ENCODE peak calls at places on chromosomes 7 and 10, in six cellular contexts. Y is HFF-Myc; U is BE2C; W is PC-3; B is CD8-positive, alpha-beta T cell; P is endothelial cell. O is an unnamed sample.

GRCh38 chr7:106022193-106022821 is 59.2 kb downstream of the CDHR3 start:
- DNase-seq in P (no peak), U (no peak), Y (no peak), W (no peak), B (peak), O (no peak)

GRCh38 chr10:129531195-129531968 is 64.3 kb downstream of the MGMT start:
- DNase-seq in W (peak), B (no peak), Y (no peak), U (no peak), P (no peak), O (peak)

GRCh38 chr10:71587941-71588573 is 131.5 kb downstream of the C10orf105 start:
- DNase-seq in B (no peak), P (no peak), W (no peak), U (no peak), Y (no peak), O (no peak)

GRCh38 chr7:32890010-32890552 is 1.5 kb downstream of the KBTBD2 start:
- DNase-seq in U (no peak), W (peak), B (no peak), P (no peak), Y (no peak), O (no peak)

GRCh38 chr7:33422825-33423645 is 293.7 kb downstream of the BBS9 start:
- DNase-seq in Y (no peak), W (no peak), B (no peak), P (no peak), U (no peak), O (no peak)

GRCh38 chr7:138169441-138169851 is 93.2 kb downstream of the AKR1D1 start:
- DNase-seq in U (no peak), P (no peak), B (no peak), W (no peak), Y (no peak), O (no peak)

GRCh38 chr7:118169146-118169545 is 14.8 kb upstream of the LSM8 start:
- DNase-seq in P (no peak), B (no peak), Y (no peak), W (peak), U (no peak), O (no peak)

GRCh38 chr10:61503051-61503450 is 49.9 kb upstream of the TMEM26 start:
- DNase-seq in U (no peak), Y (no peak), P (no peak), W (peak), B (no peak), O (peak)

GRCh38 chr10:49568235-49568634 is 29.3 kb upstream of the ERCC6 start:
- DNase-seq in B (no peak), P (no peak), Y (no peak), W (peak), U (no peak), O (no peak)

GRCh38 chr10:70779685-70780369 is 5.3 kb downstream of the TBATA start:
- DNase-seq in W (no peak), U (no peak), Y (no peak), B (no peak), P (no peak), O (no peak)

GRCh38 chr10:97818572-97818971 is 31.1 kb upstream of the GOLGA7B start:
- DNase-seq in U (no peak), P (no peak), B (no peak), W (no peak), Y (no peak), O (no peak)

GRCh38 chr7:155071121-155071651 is 1.1 kb downstream of the HTR5A start:
- DNase-seq in B (no peak), Y (no peak), W (no peak), U (no peak), P (no peak), O (no peak)

GRCh38 chr10:22321156-22321711 is 335 bp downstream of the BMI1 start:
- DNase-seq in U (peak), Y (no peak), B (no peak), P (peak), W (peak), O (no peak)

GRCh38 chr7:84813376-84813775 is 373.5 kb downstream of the SEMA3D start:
- DNase-seq in W (no peak), P (no peak), Y (no peak), U (no peak), B (no peak), O (no peak)

GRCh38 chr7:122206985-122207384 is 62.9 kb upstream of the AASS start:
- DNase-seq in B (no peak), Y (no peak), W (no peak), U (no peak), P (no peak), O (no peak)

GRCh38 chr10:7480742-7481381 is 70.0 kb upstream of the SFMBT2 start:
- DNase-seq in Y (no peak), B (no peak), U (no peak), W (no peak), P (no peak), O (no peak)

GRCh38 chr10:114408968-114409444 is 4.7 kb upstream of the AFAP1L2 start:
- DNase-seq in U (no peak), W (no peak), B (no peak), P (no peak), Y (no peak), O (no peak)

GRCh38 chr7:117322741-117323584 is at the start of gene WNT2:
- DNase-seq in Y (no peak), U (no peak), P (peak), B (no peak), W (no peak), O (no peak)

GRCh38 chr10:128641998-128642397 is 515.8 kb upstream of the MKI67 start:
- DNase-seq in U (no peak), P (no peak), B (no peak), Y (no peak), W (no peak), O (no peak)

GRCh38 chr10:91745086-91745831 is 53.0 kb upstream of the TNKS2 start:
- DNase-seq in Y (no peak), B (no peak), W (peak), P (peak), U (no peak), O (peak)

GRCh38 chr7:37832194-37832593 is 16.2 kb upstream of the NME8 start:
- DNase-seq in B (no peak), Y (no peak), W (peak), P (no peak), U (peak), O (peak)

GRCh38 chr10:114879093-114879492 is 57.5 kb downstream of the FHIP2A start:
- DNase-seq in W (no peak), Y (no peak), P (no peak), U (no peak), B (no peak), O (no peak)

GRCh38 chr7:102426268-102427031 is 6.9 kb upstream of the ORAI2 start:
- DNase-seq in Y (no peak), W (no peak), U (no peak), P (no peak), B (peak), O (no peak)

DNA sequence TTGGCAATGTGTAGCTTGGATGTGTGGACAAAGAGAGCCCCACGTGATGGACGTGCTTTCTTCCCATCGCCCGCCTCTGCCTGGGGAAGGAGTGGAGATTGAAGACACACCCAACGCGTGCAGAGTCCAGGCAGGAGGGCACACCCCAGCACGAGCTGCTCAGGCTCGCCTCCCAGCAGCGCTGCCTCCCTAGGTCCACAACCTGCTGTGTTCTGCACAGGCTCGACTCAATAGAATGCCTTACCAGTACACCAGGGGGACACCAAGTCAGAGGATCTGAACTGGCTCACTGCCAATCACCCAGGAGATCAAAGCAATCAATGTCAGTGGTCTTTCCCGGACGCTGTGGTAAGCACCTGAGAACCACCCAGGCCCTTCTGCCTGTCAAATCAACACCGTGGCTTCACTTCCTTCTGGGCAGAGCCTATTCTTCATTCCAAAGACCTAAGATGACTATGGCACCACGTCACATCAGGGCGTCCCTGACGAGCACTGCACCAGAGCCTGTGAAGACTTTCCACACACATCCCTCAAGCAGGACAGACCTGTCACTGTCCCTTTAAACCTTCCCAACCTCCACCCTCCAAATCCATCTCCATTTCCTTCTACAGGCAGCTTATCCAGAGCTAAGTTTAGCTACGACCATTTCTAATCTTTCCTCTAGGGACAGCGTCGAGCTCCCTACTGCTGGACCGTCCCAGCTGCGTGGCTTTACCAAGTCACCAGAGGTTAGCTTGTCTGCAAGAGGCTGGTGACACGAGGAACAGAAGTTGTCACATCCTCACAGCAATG is 72.3 kb downstream of the AMZ1 start:
- DNase-seq in U (peak), W (peak), B (no peak), P (peak), Y (no peak), O (peak)
- TF ChIP-seq CTCF in U (peak), W (peak), B (no peak), P (peak), Y (peak), O (no peak)

GRCh38 chr7:15555385-15555859 is 6.4 kb downstream of the AGMO start:
- DNase-seq in P (no peak), Y (no peak), B (no peak), U (no peak), W (peak), O (no peak)
- TF ChIP-seq CTCF in P (no peak), Y (peak), B (no peak), U (peak), W (peak), O (no peak)

GRCh38 chr7:156503195-156503594 is 137.4 kb upstream of the RNF32 start:
- DNase-seq in B (no peak), W (no peak), Y (no peak), P (no peak), U (no peak), O (no peak)
- TF ChIP-seq CTCF in B (no peak), W (peak), Y (no peak), P (no peak), U (no peak), O (no peak)

GRCh38 chr7:149625947-149626392 is 128.4 kb upstream of the ZNF746 start:
- DNase-seq in W (no peak), B (no peak), P (no peak), Y (peak), U (no peak), O (no peak)

GRCh38 chr7:149624419-149625338 is 127.1 kb upstream of the ZNF746 start:
- DNase-seq in Y (peak), P (peak), B (peak), W (peak), U (peak), O (peak)

GRCh38 chr7:149625339-149625946 is 127.8 kb upstream of the ZNF746 start:
- DNase-seq in W (peak), B (peak), P (peak), Y (peak), U (peak), O (peak)

GRCh38 chr7:149622444-149623210 is 125.0 kb upstream of the ZNF746 start:
- DNase-seq in B (no peak), P (no peak), Y (no peak), W (no peak), U (no peak), O (no peak)

GRCh38 chr7:149624006-149624405 is 126.4 kb upstream of the ZNF746 start:
- DNase-seq in W (peak), U (peak), Y (no peak), B (peak), P (peak), O (peak)
- TF ChIP-seq CTCF in W (no peak), U (no peak), Y (no peak), B (no peak), P (no peak), O (no peak)

GRCh38 chr7:21125297-21125696 is 302.6 kb upstream of the SP4 start:
- DNase-seq in W (no peak), Y (no peak), B (no peak), P (no peak), U (no peak), O (no peak)
- TF ChIP-seq CTCF in W (no peak), Y (no peak), B (no peak), P (no peak), U (no peak), O (no peak)

GRCh38 chr10:47441973-47442750 is 41.8 kb downstream of the ANXA8 start:
- DNase-seq in P (no peak), Y (no peak), B (no peak), W (no peak), U (no peak), O (no peak)

GRCh38 chr10:47443145-47443544 is 40.8 kb downstream of the ANXA8 start:
- DNase-seq in W (no peak), U (no peak), Y (no peak), B (no peak), P (no peak), O (no peak)

GRCh38 chr10:47440207-47440606 is 43.7 kb downstream of the ANXA8 start:
- DNase-seq in U (no peak), B (no peak), Y (no peak), P (no peak), W (no peak), O (no peak)

GRCh38 chr10:47435081-47435480 is 48.8 kb downstream of the ANXA8 start:
- DNase-seq in B (no peak), Y (no peak), U (no peak), P (no peak), W (no peak), O (no peak)

DNA sequence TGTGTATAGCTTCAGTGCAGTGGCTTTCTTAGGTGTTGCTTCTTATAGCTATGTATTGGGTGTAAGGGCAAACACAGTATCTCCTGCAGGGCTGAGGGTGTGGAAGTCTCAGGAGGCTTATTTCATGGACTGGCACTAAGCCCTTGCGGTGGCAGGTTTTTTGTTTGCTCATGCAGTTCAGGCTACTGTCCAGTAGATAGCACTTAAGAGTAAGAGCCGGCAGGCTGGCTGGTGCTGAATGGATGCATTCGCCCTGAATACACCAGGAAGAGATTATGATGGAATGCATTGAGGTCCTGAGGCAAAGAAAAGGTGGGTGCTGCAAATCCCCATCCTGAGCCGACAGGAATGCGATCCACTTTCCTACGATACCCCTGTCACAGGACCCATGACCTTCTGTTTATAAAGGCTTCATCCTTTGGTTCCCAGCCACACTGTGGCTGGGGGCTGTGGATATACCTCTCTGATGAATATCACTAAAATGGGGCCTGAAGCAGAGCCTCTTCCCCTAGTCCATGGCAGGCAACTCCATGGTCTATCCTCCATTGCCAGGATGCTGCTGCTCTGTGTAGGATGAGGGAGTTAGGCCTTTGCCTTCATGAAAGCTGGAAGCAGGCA is 44.9 kb downstream of the ANXA8 start:
- DNase-seq in W (peak), P (peak), U (peak), Y (peak), B (no peak), O (peak)
- TF ChIP-seq CTCF in W (peak), P (peak), U (peak), Y (peak), B (no peak), O (no peak)

GRCh38 chr7:38975944-38976392 is 1.7 kb upstream of the POU6F2 start:
- DNase-seq in P (peak), B (no peak), W (no peak), Y (no peak), U (no peak), O (no peak)
- TF ChIP-seq CTCF in P (no peak), B (no peak), W (no peak), Y (no peak), U (no peak), O (no peak)

GRCh38 chr10:85784792-85785191 is 581.8 kb downstream of the GRID1 start:
- DNase-seq in B (no peak), W (no peak), P (no peak), U (no peak), Y (no peak), O (no peak)

GRCh38 chr10:85788570-85788969 is 578.0 kb downstream of the GRID1 start:
- DNase-seq in W (no peak), B (no peak), U (no peak), Y (no peak), P (no peak), O (no peak)

GRCh38 chr10:85787393-85787792 is 579.2 kb downstream of the GRID1 start:
- DNase-seq in Y (no peak), W (no peak), U (no peak), P (no peak), B (no peak), O (no peak)

GRCh38 chr10:85789125-85789524 is 577.5 kb downstream of the GRID1 start:
- DNase-seq in Y (no peak), B (no peak), W (no peak), U (no peak), P (no peak), O (no peak)

DNA sequence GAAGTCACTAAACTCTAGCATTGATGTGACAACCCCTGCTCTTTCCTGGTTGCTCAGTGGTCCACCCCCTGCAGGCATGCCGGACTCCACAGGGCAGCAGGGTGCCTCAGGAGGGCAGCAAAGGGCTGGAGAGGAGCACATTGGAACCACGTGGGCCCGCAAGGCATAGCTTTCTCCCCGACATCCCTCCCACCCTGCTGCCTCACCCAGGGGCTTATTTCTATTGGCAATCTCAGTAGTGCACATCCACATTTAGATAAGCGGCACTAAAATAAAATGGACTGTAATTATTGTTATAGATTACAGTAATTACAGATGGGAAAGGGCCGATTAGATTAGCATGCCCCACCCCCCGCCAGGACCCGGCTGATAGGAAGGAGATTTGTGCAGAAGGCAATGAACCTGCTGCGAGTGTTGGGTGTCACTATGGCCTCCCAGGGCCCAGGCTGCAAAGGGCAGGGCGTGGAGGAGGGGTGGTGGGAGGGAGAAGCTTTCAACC is 580.1 kb downstream of the GRID1 start:
- DNase-seq in U (peak), B (no peak), W (no peak), Y (no peak), P (peak), O (no peak)
- TF ChIP-seq CTCF in U (peak), B (no peak), W (no peak), Y (no peak), P (no peak), O (no peak)

O was measured in RWPE1.